ENCODE peak calls at places on chromosomes 2 and 18, in nine cellular contexts. One of them, this sample, is unnamed.

GRCh38 chr2:126664639-126665038 is 8.7 kb downstream of the GYPC start:
- DNase-seq in activated naive CD4-positive, alpha-beta T cell treated with anti-CD3 and anti-CD28 coated beads for 36 hours: no peak
- DNase-seq in endothelial cell: no peak
- DNase-seq in COLO829: no peak
- DNase-seq in stimulated activated naive CD4-positive, alpha-beta T cell: no peak
- DNase-seq in stimulated activated CD4-positive, alpha-beta T cell treated with anti-CD3 and anti-CD28 coated beads, Interleukin-12 subunit alpha, Interleukin-12 subunit beta, amount 100 ng/mL, for 4 hours: no peak
- DNase-seq in CD8-positive, alpha-beta T cell: no peak
- DNase-seq in left lung: no peak
- DNase-seq in breast epithelium: no peak
- DNase-seq in this sample: no peak

GRCh38 chr2:103963331-103963730 is 890.6 kb upstream of the POU3F3 start:
- DNase-seq in COLO829: no peak
- DNase-seq in left lung: no peak
- DNase-seq in stimulated activated naive CD4-positive, alpha-beta T cell: no peak
- DNase-seq in endothelial cell: no peak
- DNase-seq in breast epithelium: no peak
- DNase-seq in stimulated activated CD4-positive, alpha-beta T cell treated with anti-CD3 and anti-CD28 coated beads, Interleukin-12 subunit alpha, Interleukin-12 subunit beta, amount 100 ng/mL, for 4 hours: no peak
- DNase-seq in activated naive CD4-positive, alpha-beta T cell treated with anti-CD3 and anti-CD28 coated beads for 36 hours: no peak
- DNase-seq in CD8-positive, alpha-beta T cell: no peak
- DNase-seq in this sample: no peak

GRCh38 chr18:55753643-55754255 is 165.8 kb upstream of the TCF4 start:
- DNase-seq in stimulated activated naive CD4-positive, alpha-beta T cell: no peak
- DNase-seq in activated naive CD4-positive, alpha-beta T cell treated with anti-CD3 and anti-CD28 coated beads for 36 hours: no peak
- DNase-seq in breast epithelium: no peak
- DNase-seq in left lung: no peak
- DNase-seq in COLO829: no peak
- DNase-seq in endothelial cell: no peak
- DNase-seq in stimulated activated CD4-positive, alpha-beta T cell treated with anti-CD3 and anti-CD28 coated beads, Interleukin-12 subunit alpha, Interleukin-12 subunit beta, amount 100 ng/mL, for 4 hours: no peak
- DNase-seq in CD8-positive, alpha-beta T cell: no peak
- DNase-seq in this sample: no peak

GRCh38 chr2:105795575-105795934 is 50.8 kb downstream of the NCK2 start:
- DNase-seq in endothelial cell: no peak
- DNase-seq in left lung: no peak
- DNase-seq in stimulated activated naive CD4-positive, alpha-beta T cell: no peak
- DNase-seq in breast epithelium: no peak
- DNase-seq in stimulated activated CD4-positive, alpha-beta T cell treated with anti-CD3 and anti-CD28 coated beads, Interleukin-12 subunit alpha, Interleukin-12 subunit beta, amount 100 ng/mL, for 4 hours: no peak
- DNase-seq in activated naive CD4-positive, alpha-beta T cell treated with anti-CD3 and anti-CD28 coated beads for 36 hours: peak
- DNase-seq in COLO829: no peak
- DNase-seq in CD8-positive, alpha-beta T cell: no peak
- DNase-seq in this sample: no peak

GRCh38 chr2:217723078-217723477 is 279.7 kb downstream of the TNS1 start:
- DNase-seq in breast epithelium: no peak
- DNase-seq in stimulated activated naive CD4-positive, alpha-beta T cell: no peak
- DNase-seq in endothelial cell: no peak
- DNase-seq in CD8-positive, alpha-beta T cell: no peak
- DNase-seq in stimulated activated CD4-positive, alpha-beta T cell treated with anti-CD3 and anti-CD28 coated beads, Interleukin-12 subunit alpha, Interleukin-12 subunit beta, amount 100 ng/mL, for 4 hours: no peak
- DNase-seq in activated naive CD4-positive, alpha-beta T cell treated with anti-CD3 and anti-CD28 coated beads for 36 hours: no peak
- DNase-seq in COLO829: no peak
- DNase-seq in left lung: no peak
- DNase-seq in this sample: no peak

GRCh38 chr2:233450854-233451575 is 96.7 kb downstream of the DGKD start:
- DNase-seq in activated naive CD4-positive, alpha-beta T cell treated with anti-CD3 and anti-CD28 coated beads for 36 hours: no peak
- DNase-seq in endothelial cell: no peak
- DNase-seq in stimulated activated naive CD4-positive, alpha-beta T cell: no peak
- DNase-seq in stimulated activated CD4-positive, alpha-beta T cell treated with anti-CD3 and anti-CD28 coated beads, Interleukin-12 subunit alpha, Interleukin-12 subunit beta, amount 100 ng/mL, for 4 hours: no peak
- DNase-seq in COLO829: no peak
- DNase-seq in breast epithelium: peak
- DNase-seq in left lung: peak
- DNase-seq in CD8-positive, alpha-beta T cell: no peak
- DNase-seq in this sample: no peak

GRCh38 chr2:120291464-120292311 is 39.0 kb downstream of the RALB start:
- DNase-seq in left lung: no peak
- DNase-seq in activated naive CD4-positive, alpha-beta T cell treated with anti-CD3 and anti-CD28 coated beads for 36 hours: no peak
- DNase-seq in stimulated activated naive CD4-positive, alpha-beta T cell: no peak
- DNase-seq in COLO829: no peak
- DNase-seq in breast epithelium: peak
- DNase-seq in stimulated activated CD4-positive, alpha-beta T cell treated with anti-CD3 and anti-CD28 coated beads, Interleukin-12 subunit alpha, Interleukin-12 subunit beta, amount 100 ng/mL, for 4 hours: no peak
- DNase-seq in CD8-positive, alpha-beta T cell: no peak
- DNase-seq in endothelial cell: no peak
- DNase-seq in this sample: no peak

GRCh38 chr18:9951022-9951859 is 37.4 kb downstream of the VAPA start:
- DNase-seq in left lung: no peak
- DNase-seq in activated naive CD4-positive, alpha-beta T cell treated with anti-CD3 and anti-CD28 coated beads for 36 hours: peak
- DNase-seq in stimulated activated naive CD4-positive, alpha-beta T cell: peak
- DNase-seq in CD8-positive, alpha-beta T cell: no peak
- DNase-seq in endothelial cell: peak
- DNase-seq in COLO829: peak
- DNase-seq in breast epithelium: no peak
- DNase-seq in stimulated activated CD4-positive, alpha-beta T cell treated with anti-CD3 and anti-CD28 coated beads, Interleukin-12 subunit alpha, Interleukin-12 subunit beta, amount 100 ng/mL, for 4 hours: no peak
- DNase-seq in this sample: peak

GRCh38 chr18:3679254-3679653 is 229.3 kb downstream of the TGIF1 start:
- DNase-seq in left lung: no peak
- DNase-seq in stimulated activated naive CD4-positive, alpha-beta T cell: no peak
- DNase-seq in breast epithelium: no peak
- DNase-seq in activated naive CD4-positive, alpha-beta T cell treated with anti-CD3 and anti-CD28 coated beads for 36 hours: no peak
- DNase-seq in endothelial cell: no peak
- DNase-seq in stimulated activated CD4-positive, alpha-beta T cell treated with anti-CD3 and anti-CD28 coated beads, Interleukin-12 subunit alpha, Interleukin-12 subunit beta, amount 100 ng/mL, for 4 hours: no peak
- DNase-seq in CD8-positive, alpha-beta T cell: no peak
- DNase-seq in COLO829: no peak
- DNase-seq in this sample: no peak

GRCh38 chr2:185219981-185220380 is 518.6 kb upstream of the FSIP2 start:
- DNase-seq in activated naive CD4-positive, alpha-beta T cell treated with anti-CD3 and anti-CD28 coated beads for 36 hours: no peak
- DNase-seq in breast epithelium: no peak
- DNase-seq in endothelial cell: no peak
- DNase-seq in stimulated activated CD4-positive, alpha-beta T cell treated with anti-CD3 and anti-CD28 coated beads, Interleukin-12 subunit alpha, Interleukin-12 subunit beta, amount 100 ng/mL, for 4 hours: no peak
- DNase-seq in stimulated activated naive CD4-positive, alpha-beta T cell: no peak
- DNase-seq in left lung: no peak
- DNase-seq in COLO829: no peak
- DNase-seq in CD8-positive, alpha-beta T cell: no peak
- DNase-seq in this sample: no peak

GRCh38 chr2:120239488-120240287 is 13.0 kb upstream of the RALB start:
- DNase-seq in activated naive CD4-positive, alpha-beta T cell treated with anti-CD3 and anti-CD28 coated beads for 36 hours: no peak
- DNase-seq in stimulated activated CD4-positive, alpha-beta T cell treated with anti-CD3 and anti-CD28 coated beads, Interleukin-12 subunit alpha, Interleukin-12 subunit beta, amount 100 ng/mL, for 4 hours: no peak
- DNase-seq in left lung: peak
- DNase-seq in COLO829: no peak
- DNase-seq in breast epithelium: no peak
- DNase-seq in CD8-positive, alpha-beta T cell: no peak
- DNase-seq in stimulated activated naive CD4-positive, alpha-beta T cell: no peak
- DNase-seq in endothelial cell: peak
- DNase-seq in this sample: no peak